ENCODE peak calls at places on chromosomes 13 and 19, in five cellular contexts. Y is CD4-positive, CD25-positive, alpha-beta regulatory T cell; U is transverse colon; X is body of pancreas; J is cardiac muscle cell. K is an unnamed sample. For H3K9me3, the result is how much of the 10 kb centered on the place peaks cover.

GRCh38 chr13:28550721-28551497 is 56.0 kb upstream of the FLT1 start:
- DNase-seq in U (no peak), X (no peak), J (no peak), Y (no peak), K (no peak)

GRCh38 chr13:62096652-62097051 is 681.0 kb upstream of the PCDH20 start:
- DNase-seq in X (no peak), U (no peak), Y (no peak), J (no peak), K (no peak)

GRCh38 chr19:19490247-19490968 is 24.9 kb downstream of the TSSK6 start:
- DNase-seq in J (peak), U (peak), X (peak), Y (peak), K (peak)

GRCh38 chr13:45179428-45179827 is 21.4 kb downstream of the KCTD4 start:
- DNase-seq in J (no peak), U (no peak), X (no peak), Y (no peak), K (no peak)

GRCh38 chr13:33487575-33488243 is 202.2 kb upstream of the STARD13 start:
- DNase-seq in Y (no peak), J (peak), U (no peak), X (peak), K (no peak)

GRCh38 chr19:54156953-54157352 is 2.6 kb downstream of the LENG1 start:
- DNase-seq in J (no peak), X (no peak), U (no peak), Y (no peak), K (no peak)

GRCh38 chr19:1000095-1000494 is at the start of gene GRIN3B:
- DNase-seq in Y (peak), J (peak), U (peak), X (peak), K (peak)

GRCh38 chr19:52722062-52723005 is 12.5 kb downstream of the ZNF611 start:
- DNase-seq in U (no peak), Y (no peak), X (no peak), J (peak), K (no peak)

GRCh38 chr19:51402117-51402516 is 11.7 kb upstream of the C19orf84 start:
- DNase-seq in X (no peak), J (no peak), U (no peak), Y (no peak), K (no peak)

GRCh38 chr19:34573226-34573864 is 91.8 kb downstream of the WTIP start:
- DNase-seq in U (no peak), Y (no peak), J (no peak), X (peak), K (no peak)

GRCh38 chr19:43589680-43590079 is 6.3 kb downstream of the IRGQ start:
- DNase-seq in U (no peak), J (no peak), X (no peak), Y (peak), K (no peak)

GRCh38 chr19:35991731-35992450 is 3.1 kb upstream of the SDHAF1 start:
- DNase-seq in X (no peak), Y (no peak), J (peak), U (no peak), K (no peak)

GRCh38 chr19:57934820-57935665 is at the start of gene ZNF418:
- DNase-seq in X (peak), U (peak), J (peak), Y (peak), K (peak)

GRCh38 chr13:71408416-71408815 is 458.6 kb downstream of the DACH1 start:
- DNase-seq in X (no peak), Y (no peak), U (no peak), J (no peak), K (no peak)

GRCh38 chr19:23789246-23789645 is 30.6 kb upstream of the ZNF681 start:
- DNase-seq in J (no peak), Y (no peak), U (no peak), X (no peak), K (no peak)

GRCh38 chr13:37429976-37430375 is 168.6 kb downstream of the POSTN start:
- DNase-seq in J (peak), U (no peak), X (no peak), Y (no peak), K (no peak)

GRCh38 chr13:32883501-32883900 is 132.7 kb upstream of the KL start:
- DNase-seq in U (no peak), Y (no peak), X (peak), J (peak), K (no peak)

GRCh38 chr19:12255372-12255771 is 39.3 kb downstream of the ZNF44 start:
- DNase-seq in U (no peak), X (no peak), Y (no peak), J (no peak), K (no peak)

GRCh38 chr13:102690883-102691282 is 4.0 kb downstream of the METTL21C start:
- DNase-seq in X (no peak), J (no peak), Y (no peak), U (no peak), K (no peak)

GRCh38 chr19:3243851-3244700 is 19.6 kb downstream of the CELF5 start:
- DNase-seq in U (peak), Y (peak), J (peak), X (peak), K (peak)

GRCh38 chr13:19601749-19602725 is 31.4 kb upstream of the MPHOSPH8 start:
- DNase-seq in J (peak), X (peak), Y (peak), U (peak), K (peak)

GRCh38 chr19:41584260-41584810 is 8.4 kb downstream of the CEACAM21 start:
- DNase-seq in Y (no peak), X (no peak), J (no peak), U (no peak), K (no peak)
- H3K9me3 ChIP-seq in Y (under half), X (under half), J (under half), U (under half), K (under half)

DNA sequence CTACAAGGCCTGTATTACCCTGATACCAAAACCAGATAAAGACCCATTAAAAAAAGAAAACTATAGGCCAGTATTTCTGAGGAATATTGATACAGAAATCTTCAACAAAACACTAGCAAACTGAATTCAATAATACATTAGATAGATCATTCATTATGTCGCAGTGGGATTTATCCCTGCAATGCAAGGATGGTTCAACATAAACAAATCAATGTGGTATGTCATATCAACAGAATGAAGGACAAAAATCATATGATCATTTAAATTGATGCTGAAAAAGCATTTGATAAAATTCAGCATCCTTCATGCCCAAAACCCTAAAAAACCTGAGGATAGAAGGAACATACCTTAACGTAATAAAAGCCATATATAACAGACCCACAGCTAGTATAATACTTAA is 50.0 kb downstream of the RB1 start:
- DNase-seq in X (no peak), J (no peak), U (no peak), Y (no peak), K (no peak)
- H3K4me3 ChIP-seq in X (no peak), J (no peak), U (no peak), Y (no peak), K (no peak)

DNA sequence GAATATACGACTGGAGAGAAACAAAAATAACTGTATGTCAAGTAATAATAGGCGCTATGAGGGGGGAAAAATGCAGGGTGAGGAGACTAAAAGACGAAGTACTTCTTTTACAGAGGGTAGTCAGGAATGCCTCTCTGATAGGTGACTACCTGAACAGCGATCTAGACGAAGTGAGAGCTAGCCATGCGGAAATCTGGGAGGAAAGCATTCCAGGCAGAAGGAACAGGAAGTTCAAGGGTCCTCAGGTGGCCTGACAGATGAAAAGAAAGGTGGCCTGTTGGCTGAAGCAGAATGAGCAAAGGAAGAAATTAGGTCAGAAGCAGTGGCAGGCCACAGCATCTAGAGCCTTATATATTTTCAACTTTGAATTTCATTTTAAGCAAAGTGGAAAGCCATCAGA is 13.3 kb downstream of the ZDHHC20 start:
- DNase-seq in X (no peak), Y (no peak), U (no peak), J (no peak), K (no peak)
- H3K9me3 ChIP-seq in X (under half), Y (under half), U (under half), J (under half), K (under half)

GRCh38 chr19:39320948-39321831 is 527 bp upstream of the LRFN1 start:
- DNase-seq in X (no peak), J (no peak), U (no peak), Y (no peak), K (no peak)
- H3K4me3 ChIP-seq in X (no peak), J (peak), U (peak), Y (no peak), K (no peak)

GRCh38 chr19:27861411-27861975 is 1351.5 kb downstream of the UQCRFS1 start:
- DNase-seq in U (no peak), X (no peak), Y (no peak), J (no peak), K (no peak)

GRCh38 chr19:27860309-27860934 is 1352.5 kb downstream of the UQCRFS1 start:
- DNase-seq in X (no peak), J (no peak), U (no peak), Y (no peak), K (no peak)

GRCh38 chr19:27858981-27859581 is 1353.9 kb downstream of the UQCRFS1 start:
- DNase-seq in Y (no peak), J (no peak), U (no peak), X (no peak), K (no peak)

DNA sequence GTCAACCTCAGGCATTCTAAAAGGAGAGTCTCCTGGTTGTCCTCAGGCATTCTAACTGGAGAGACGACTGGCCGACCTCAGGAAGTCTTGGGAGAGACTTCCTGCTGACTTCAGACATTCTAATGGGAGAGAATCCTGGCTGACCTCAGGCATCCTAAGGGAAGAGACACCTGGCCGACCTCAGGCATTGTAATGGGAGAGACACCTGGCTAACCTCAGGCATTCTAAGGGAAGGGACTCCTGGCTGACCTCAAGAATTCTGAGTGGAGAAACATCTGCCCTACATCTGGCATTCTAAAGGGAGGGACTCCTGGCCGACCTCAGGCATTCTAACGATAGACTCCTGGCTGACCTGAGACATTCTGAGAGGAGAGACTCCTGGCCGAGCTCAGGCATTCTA is 1353.3 kb downstream of the UQCRFS1 start:
- DNase-seq in Y (no peak), U (no peak), X (no peak), J (no peak), K (no peak)
- H3K9me3 ChIP-seq in Y (under half), U (under half), X (under half), J (under half), K (half or more)

DNA sequence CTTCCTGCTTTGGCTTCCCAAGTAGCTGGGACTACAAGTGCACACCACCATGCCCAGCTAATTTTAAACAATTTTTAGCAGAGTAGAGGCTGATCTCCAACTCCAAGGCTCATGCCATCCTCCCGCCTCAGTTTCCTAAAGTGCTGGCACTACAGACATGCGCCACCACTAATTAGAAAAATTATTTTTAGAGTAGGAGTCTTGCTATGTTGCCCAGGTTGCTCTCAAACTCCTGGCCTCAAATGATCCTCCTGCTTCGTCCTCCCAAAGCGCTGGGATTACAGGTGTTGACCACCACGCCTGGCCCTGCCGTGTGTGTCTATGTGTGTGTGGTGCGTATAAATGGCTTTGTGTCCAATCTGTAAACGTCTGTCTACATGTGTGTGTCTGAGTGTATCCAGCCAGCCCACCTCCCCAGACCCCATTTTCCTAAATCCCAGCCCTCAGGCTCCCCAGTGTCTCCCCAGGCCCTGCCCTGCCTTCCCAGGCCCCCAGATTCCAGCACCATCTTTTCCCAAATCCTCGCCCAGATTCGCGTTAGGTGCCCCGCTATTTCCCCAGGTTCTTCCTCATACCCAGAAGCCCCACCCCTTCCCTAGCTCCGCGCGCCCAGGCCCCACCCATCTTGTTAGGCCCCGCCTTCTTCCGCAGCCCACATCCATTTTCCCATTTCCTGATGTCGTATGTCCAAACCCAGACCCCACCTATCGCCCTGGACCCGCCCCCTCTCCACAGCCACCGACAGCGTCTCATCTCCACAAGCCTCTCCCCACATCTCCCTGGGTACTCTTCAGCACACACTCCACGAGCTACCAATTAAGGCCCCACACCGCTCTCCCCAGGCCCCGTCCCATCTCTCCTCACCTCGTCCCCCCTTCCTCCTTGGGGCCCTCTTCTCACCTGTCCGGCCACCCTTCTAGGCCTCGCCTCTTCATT is 24.9 kb downstream of the SLC8A2 start:
- DNase-seq in J (peak), U (peak), X (no peak), Y (peak), K (peak)
- H3K4me3 ChIP-seq in J (peak), U (no peak), X (no peak), Y (no peak), K (no peak)

DNA sequence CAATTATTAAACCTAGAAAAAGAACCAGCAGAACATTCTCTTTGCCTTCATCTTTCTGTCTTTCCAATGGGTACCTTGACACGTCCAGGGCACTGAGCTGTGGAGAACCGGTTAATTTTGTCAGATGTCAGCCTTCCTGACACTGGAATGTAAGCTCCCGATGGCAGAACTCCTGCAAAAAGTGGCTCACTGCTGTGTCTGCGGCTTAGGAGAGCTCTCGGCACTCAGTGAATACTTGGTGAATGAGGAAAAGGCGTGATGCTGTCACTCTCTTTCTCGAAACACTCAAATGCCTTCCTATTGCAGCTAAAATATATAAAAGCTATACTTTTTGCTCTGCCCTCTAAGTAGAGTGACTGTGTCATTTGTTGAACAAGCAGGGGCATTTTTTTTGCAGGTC is 17.6 kb downstream of the CEBPA start:
- DNase-seq in Y (no peak), X (no peak), J (no peak), U (no peak), K (no peak)
- H3K9me3 ChIP-seq in Y (under half), X (under half), J (under half), U (under half), K (under half)

DNA sequence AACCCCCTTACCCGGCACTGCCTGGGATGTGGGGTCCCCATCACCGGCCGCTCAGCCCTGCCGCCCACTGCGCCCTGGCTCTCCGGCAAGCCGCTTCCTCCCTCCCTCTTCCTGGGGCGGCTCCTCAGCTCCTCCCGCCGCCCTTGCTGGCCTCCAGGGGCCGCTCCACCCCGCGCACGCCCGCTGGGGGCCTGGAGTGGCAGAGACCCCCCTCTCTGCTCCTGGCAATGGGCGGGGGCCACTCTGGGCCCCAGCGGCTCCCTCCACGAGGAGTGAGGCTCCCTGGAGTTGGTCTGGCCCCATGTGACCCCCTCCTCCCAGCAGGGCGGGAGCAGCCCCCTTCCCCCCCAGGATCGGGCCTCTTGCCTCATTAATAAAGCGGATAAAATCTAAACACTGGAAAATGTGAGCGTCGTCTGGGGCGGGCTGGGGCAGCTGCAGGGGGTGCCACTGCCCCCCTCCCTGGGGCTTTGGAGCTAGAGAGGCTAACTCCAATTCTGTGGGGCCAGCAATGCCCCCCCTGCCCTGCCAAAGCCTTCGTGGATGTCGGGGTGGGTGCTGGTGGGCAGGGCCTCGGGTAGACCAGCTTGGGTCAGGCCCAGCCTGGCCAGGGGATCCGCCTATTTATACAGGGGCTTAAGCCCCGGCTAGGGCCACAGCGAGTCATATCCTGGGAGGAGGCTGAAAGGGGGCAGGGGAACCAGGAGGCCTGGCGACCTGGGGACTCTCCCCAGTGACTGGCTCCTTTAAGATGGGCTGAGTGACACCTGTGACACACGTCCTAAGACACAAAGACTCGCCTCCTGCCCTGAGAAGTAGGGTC is at the start of gene PTGER1:
- DNase-seq in J (peak), Y (peak), X (no peak), U (no peak), K (peak)
- H3K4me3 ChIP-seq in J (no peak), Y (no peak), X (no peak), U (no peak), K (no peak)

K was measured in mucosa of descending colon.